ENCODE peak calls at places on chromosomes 7 and 10, in four cellular contexts. D, Y, G and F are unnamed samples.

GRCh38 chr7:82816272-82816671 is 346.4 kb downstream of the PCLO start:
- ATAC-seq in D (no peak), Y (no peak), G (no peak), F (no peak)

GRCh38 chr7:55427800-55428199 is 62.7 kb downstream of the LANCL2 start:
- ATAC-seq in Y (no peak), G (no peak), D (no peak), F (no peak)

GRCh38 chr7:33821970-33822369 is 83.4 kb upstream of the BMPER start:
- ATAC-seq in G (no peak), Y (no peak), D (no peak), F (no peak)

GRCh38 chr7:145030754-145031153 is 194.9 kb upstream of the TPK1 start:
- ATAC-seq in Y (no peak), G (peak), D (no peak), F (no peak)

GRCh38 chr7:128167791-128168666 is 73.0 kb upstream of the LEP start:
- ATAC-seq in D (peak), G (peak), Y (no peak), F (no peak)

GRCh38 chr10:14474656-14475055 is 143.9 kb upstream of the FRMD4A start:
- ATAC-seq in D (no peak), Y (no peak), G (no peak), F (no peak)

GRCh38 chr7:122457325-122457724 is 152.8 kb upstream of the FEZF1 start:
- ATAC-seq in Y (no peak), G (no peak), D (no peak), F (no peak)

GRCh38 chr10:6242089-6242488 is 39.4 kb downstream of the PFKFB3 start:
- ATAC-seq in Y (no peak), G (no peak), D (no peak), F (no peak)

GRCh38 chr7:17139081-17139480 is 159.4 kb upstream of the AHR start:
- ATAC-seq in G (no peak), D (no peak), Y (no peak), F (peak)

GRCh38 chr7:17787257-17787656 is 153.0 kb downstream of the SNX13 start:
- ATAC-seq in Y (no peak), D (no peak), G (no peak), F (no peak)

GRCh38 chr10:21160116-21160515 is 263.0 kb upstream of the NEBL start:
- ATAC-seq in Y (peak), G (no peak), D (no peak), F (no peak)

GRCh38 chr7:18890885-18891621 is 226.4 kb downstream of the TWIST1 start:
- ATAC-seq in Y (peak), D (no peak), G (no peak), F (no peak)